ENCODE peak calls at places on chromosomes 12 and 14, in four cellular contexts. N, G, W and Y are unnamed samples.

GRCh38 chr12:26524862-26525465 is 308.0 kb downstream of the ITPR2 start:
- DNase-seq in G (no peak), N (peak; percentile 42), W (peak; percentile 19), Y (no peak)

GRCh38 chr14:96568646-96569045 is 66.5 kb downstream of the PAPOLA start:
- DNase-seq in G (no peak), N (no peak), W (no peak), Y (no peak)

GRCh38 chr12:52844386-52844785 is 4.4 kb downstream of the KRT78 start:
- DNase-seq in N (no peak), W (no peak), G (no peak), Y (no peak)

GRCh38 chr14:22955702-22956575 is 951 bp downstream of the HAUS4 start:
- DNase-seq in N (peak; percentile 8), W (no peak), G (no peak), Y (no peak)

GRCh38 chr12:8912910-8913309 is 1.4 kb upstream of the PHC1 start:
- DNase-seq in N (no peak), G (no peak), W (peak; percentile 36), Y (no peak)

GRCh38 chr12:122022393-122023338 is 982 bp downstream of the BCL7A start:
- DNase-seq in W (peak; percentile 50), N (no peak), G (no peak), Y (peak; percentile 62)

GRCh38 chr12:52872644-52873384 is 24.0 kb upstream of the KRT78 start:
- DNase-seq in N (no peak), W (no peak), G (no peak), Y (no peak)

GRCh38 chr12:94305293-94305957 is 154.2 kb downstream of the CEP83 start:
- DNase-seq in G (no peak), N (peak; percentile 77), W (no peak), Y (no peak)

GRCh38 chr12:42982828-42983227 is 393.3 kb upstream of the PRICKLE1 start:
- DNase-seq in N (no peak), W (no peak), G (no peak), Y (no peak)

GRCh38 chr14:77498120-77498979 is at the start of gene ISM2:
- DNase-seq in W (peak; percentile 36), N (peak; percentile 12), G (peak; percentile 9), Y (peak; percentile 74)

GRCh38 chr12:28890664-28891063 is 258.4 kb upstream of the FAR2 start:
- DNase-seq in N (no peak), W (no peak), G (no peak), Y (no peak)

GRCh38 chr12:81797100-81797499 is 38.0 kb upstream of the PPFIA2 start:
- DNase-seq in G (no peak), W (no peak), N (peak; percentile 14), Y (no peak)

GRCh38 chr14:70108419-70108818 is 80.3 kb downstream of the SLC8A3 start:
- DNase-seq in N (no peak), W (no peak), G (no peak), Y (no peak)

GRCh38 chr14:51430600-51430999 is 190.6 kb downstream of the TMX1 start:
- DNase-seq in W (no peak), G (no peak), N (no peak), Y (no peak)

GRCh38 chr12:89494411-89495231 is 30.0 kb downstream of the GALNT4 start:
- DNase-seq in N (peak; percentile 34), W (no peak), G (no peak), Y (peak; percentile 6)

GRCh38 chr12:96471368-96472040 is 17.9 kb upstream of the CFAP54 start:
- DNase-seq in G (no peak), W (no peak), N (peak; percentile 68), Y (peak; percentile 66)

GRCh38 chr14:91038439-91038838 is 22.0 kb downstream of the RPS6KA5 start:
- DNase-seq in W (no peak), G (no peak), N (no peak), Y (no peak)

GRCh38 chr12:66235626-66236281 is 46.7 kb downstream of the IRAK3 start:
- DNase-seq in G (no peak), N (peak; percentile 24), W (no peak), Y (peak; percentile 40)

GRCh38 chr12:12794686-12795085 is 9.2 kb downstream of the APOLD1 start:
- DNase-seq in W (no peak), N (no peak), G (no peak), Y (no peak)

GRCh38 chr14:51596473-51596870 is 55.2 kb upstream of the FRMD6 start:
- DNase-seq in G (peak; percentile 19), N (no peak), W (no peak), Y (no peak)

GRCh38 chr12:124457287-124458219 is 109.9 kb downstream of the NCOR2 start:
- DNase-seq in N (peak; percentile 19), W (no peak), G (no peak), Y (peak; percentile 32)

GRCh38 chr14:67187210-67187609 is 2.0 kb upstream of the GARIN2 start:
- DNase-seq in G (no peak), N (peak; percentile 63), W (peak; percentile 59), Y (peak; percentile 61)

GRCh38 chr12:84599539-84599938 is 313.1 kb downstream of the SLC6A15 start:
- DNase-seq in G (no peak), W (peak; percentile 22), N (peak; percentile 8), Y (no peak)

GRCh38 chr14:78399316-78399889 is 229.2 kb downstream of the NRXN3 start:
- DNase-seq in W (peak; percentile 31), G (no peak), N (peak; percentile 0), Y (no peak)

GRCh38 chr14:51004801-51005526 is 60.7 kb upstream of the PYGL start:
- DNase-seq in G (no peak), N (peak; percentile 76), W (no peak), Y (no peak)

GRCh38 chr12:19799216-19799615 is 359.9 kb downstream of the AEBP2 start:
- DNase-seq in G (no peak), W (peak; percentile 43), N (no peak), Y (no peak)

GRCh38 chr12:118050972-118051910 is 9.7 kb downstream of the WSB2 start:
- DNase-seq in G (no peak), W (no peak), N (peak; percentile 55), Y (no peak)